ENCODE peak calls at places on chromosome X, in seven cellular contexts. One of them, this sample, is unnamed.

GRCh38 chrX:116317409-116317808 is 119.0 kb upstream of the SLC6A14 start:
- DNase-seq in SK-N-SH: no peak
- DNase-seq in K562: no peak
- DNase-seq in A549: no peak
- DNase-seq in H1: no peak
- DNase-seq in GM12878: no peak
- DNase-seq in HepG2: no peak
- DNase-seq in this sample: no peak

GRCh38 chrX:39720945-39721344 is 376.8 kb downstream of the BCOR start:
- DNase-seq in SK-N-SH: no peak
- DNase-seq in K562: no peak
- DNase-seq in A549: no peak
- DNase-seq in H1: no peak
- DNase-seq in GM12878: no peak
- DNase-seq in HepG2: no peak
- DNase-seq in this sample: no peak

GRCh38 chrX:107716816-107717700 is 58.5 kb downstream of the TSC22D3 start:
- DNase-seq in SK-N-SH: peak
- DNase-seq in K562: no peak
- DNase-seq in A549: peak
- DNase-seq in H1: no peak
- DNase-seq in GM12878: peak
- DNase-seq in HepG2: no peak
- DNase-seq in this sample: peak

GRCh38 chrX:130393451-130394074 is 8.1 kb upstream of the GPR119 start:
- DNase-seq in SK-N-SH: peak
- DNase-seq in K562: no peak
- DNase-seq in A549: peak
- DNase-seq in H1: peak
- DNase-seq in GM12878: no peak
- DNase-seq in HepG2: peak
- DNase-seq in this sample: peak

GRCh38 chrX:54785901-54786300 is 12.2 kb downstream of the ITIH6 start:
- DNase-seq in SK-N-SH: no peak
- DNase-seq in K562: no peak
- DNase-seq in A549: peak
- DNase-seq in H1: no peak
- DNase-seq in GM12878: no peak
- DNase-seq in HepG2: peak
- DNase-seq in this sample: no peak

GRCh38 chrX:30935985-30936384 is 46.9 kb upstream of the TAB3 start:
- DNase-seq in SK-N-SH: peak
- DNase-seq in K562: peak
- DNase-seq in A549: peak
- DNase-seq in H1: no peak
- DNase-seq in GM12878: no peak
- DNase-seq in HepG2: peak
- DNase-seq in this sample: peak

GRCh38 chrX:119190736-119191282 is 45.3 kb upstream of the PGRMC1 start:
- DNase-seq in SK-N-SH: no peak
- DNase-seq in K562: no peak
- DNase-seq in A549: peak
- DNase-seq in H1: no peak
- DNase-seq in GM12878: no peak
- DNase-seq in HepG2: no peak
- DNase-seq in this sample: peak

GRCh38 chrX:54721424-54721823 is 76.6 kb downstream of the ITIH6 start:
- DNase-seq in SK-N-SH: no peak
- DNase-seq in K562: no peak
- DNase-seq in A549: peak
- DNase-seq in H1: no peak
- DNase-seq in GM12878: no peak
- DNase-seq in HepG2: no peak
- DNase-seq in this sample: no peak

GRCh38 chrX:70168238-70169188 is 8.8 kb upstream of the DGAT2L6 start:
- DNase-seq in SK-N-SH: no peak
- DNase-seq in K562: peak
- DNase-seq in A549: peak
- DNase-seq in H1: peak
- DNase-seq in GM12878: no peak
- DNase-seq in HepG2: peak
- DNase-seq in this sample: peak

GRCh38 chrX:25717122-25717521 is 421.0 kb upstream of the MAGEB18 start:
- DNase-seq in SK-N-SH: no peak
- DNase-seq in K562: no peak
- DNase-seq in A549: no peak
- DNase-seq in H1: no peak
- DNase-seq in GM12878: no peak
- DNase-seq in HepG2: no peak
- DNase-seq in this sample: no peak

GRCh38 chrX:25726539-25726938 is 411.6 kb upstream of the MAGEB18 start:
- DNase-seq in SK-N-SH: no peak
- DNase-seq in K562: no peak
- DNase-seq in A549: no peak
- DNase-seq in H1: no peak
- DNase-seq in GM12878: no peak
- DNase-seq in HepG2: no peak
- DNase-seq in this sample: no peak

GRCh38 chrX:25721564-25721963 is 416.6 kb upstream of the MAGEB18 start:
- DNase-seq in SK-N-SH: no peak
- DNase-seq in K562: no peak
- DNase-seq in A549: peak
- DNase-seq in H1: no peak
- DNase-seq in GM12878: no peak
- DNase-seq in HepG2: peak
- DNase-seq in this sample: no peak
- TF ChIP-seq RFX5 in SK-N-SH: no peak
- TF ChIP-seq RFX5 in K562: no peak
- TF ChIP-seq RFX5 in A549: no peak
- TF ChIP-seq RFX5 in H1: no peak
- TF ChIP-seq RFX5 in GM12878: no peak
- TF ChIP-seq RFX5 in HepG2: no peak
- TF ChIP-seq RFX5 in this sample: no peak

GRCh38 chrX:1395646-1396216 is 3.8 kb upstream of the SLC25A6 start:
- DNase-seq in SK-N-SH: no peak
- DNase-seq in K562: no peak
- DNase-seq in A549: no peak
- DNase-seq in H1: no peak
- DNase-seq in GM12878: no peak
- DNase-seq in HepG2: no peak
- DNase-seq in this sample: no peak

GRCh38 chrX:1392376-1393130 is 640 bp upstream of the SLC25A6 start:
- DNase-seq in SK-N-SH: peak
- DNase-seq in K562: peak
- DNase-seq in A549: peak
- DNase-seq in H1: no peak
- DNase-seq in GM12878: no peak
- DNase-seq in HepG2: no peak
- DNase-seq in this sample: peak

GRCh38 chrX:1393871-1394615 is 2.1 kb upstream of the SLC25A6 start:
- DNase-seq in SK-N-SH: no peak
- DNase-seq in K562: no peak
- DNase-seq in A549: no peak
- DNase-seq in H1: no peak
- DNase-seq in GM12878: no peak
- DNase-seq in HepG2: no peak
- DNase-seq in this sample: no peak

GRCh38 chrX:1397001-1397400 is 5.1 kb upstream of the SLC25A6 start:
- DNase-seq in SK-N-SH: no peak
- DNase-seq in K562: no peak
- DNase-seq in A549: no peak
- DNase-seq in H1: no peak
- DNase-seq in GM12878: no peak
- DNase-seq in HepG2: no peak
- DNase-seq in this sample: no peak

GRCh38 chrX:1394731-1395501 is 3.0 kb upstream of the SLC25A6 start:
- DNase-seq in SK-N-SH: no peak
- DNase-seq in K562: no peak
- DNase-seq in A549: no peak
- DNase-seq in H1: no peak
- DNase-seq in GM12878: no peak
- DNase-seq in HepG2: no peak
- DNase-seq in this sample: no peak
- TF ChIP-seq RFX5 in SK-N-SH: no peak
- TF ChIP-seq RFX5 in K562: no peak
- TF ChIP-seq RFX5 in A549: no peak
- TF ChIP-seq RFX5 in H1: no peak
- TF ChIP-seq RFX5 in GM12878: no peak
- TF ChIP-seq RFX5 in HepG2: no peak
- TF ChIP-seq RFX5 in this sample: no peak

DNA sequence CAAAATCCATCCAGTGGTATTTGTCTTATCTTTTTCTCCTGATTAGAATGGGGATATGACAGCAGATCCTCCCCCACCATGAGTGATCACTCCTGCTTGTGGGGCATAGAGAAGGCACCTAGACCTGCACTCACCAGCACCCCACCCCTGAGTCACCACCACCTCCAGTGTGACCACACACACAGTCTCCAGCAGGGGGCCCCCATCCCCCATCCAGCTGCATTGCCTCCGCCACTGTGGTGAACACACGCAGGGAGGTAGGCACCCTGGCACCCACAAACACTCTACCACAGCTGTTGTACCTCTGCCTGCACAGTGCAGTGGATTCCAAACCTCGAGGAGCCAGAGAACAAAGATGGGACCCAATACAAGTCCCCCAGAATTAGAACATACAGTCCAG is 9.0 kb upstream of the MAGEA8 start:
- DNase-seq in SK-N-SH: peak
- DNase-seq in K562: peak
- DNase-seq in A549: peak
- DNase-seq in H1: no peak
- DNase-seq in GM12878: peak
- DNase-seq in HepG2: peak
- DNase-seq in this sample: no peak
- TF ChIP-seq RFX5 in SK-N-SH: no peak
- TF ChIP-seq RFX5 in K562: no peak
- TF ChIP-seq RFX5 in A549: no peak
- TF ChIP-seq RFX5 in H1: no peak
- TF ChIP-seq RFX5 in GM12878: no peak
- TF ChIP-seq RFX5 in HepG2: no peak
- TF ChIP-seq RFX5 in this sample: no peak

GRCh38 chrX:9492901-9493300 is 28.0 kb downstream of the TBL1X start:
- DNase-seq in SK-N-SH: no peak
- DNase-seq in K562: no peak
- DNase-seq in A549: no peak
- DNase-seq in H1: no peak
- DNase-seq in GM12878: no peak
- DNase-seq in HepG2: no peak
- DNase-seq in this sample: peak
- TF ChIP-seq RFX5 in SK-N-SH: no peak
- TF ChIP-seq RFX5 in K562: no peak
- TF ChIP-seq RFX5 in A549: no peak
- TF ChIP-seq RFX5 in H1: no peak
- TF ChIP-seq RFX5 in GM12878: no peak
- TF ChIP-seq RFX5 in HepG2: no peak
- TF ChIP-seq RFX5 in this sample: no peak

GRCh38 chrX:72203421-72203820 is 21.9 kb downstream of the PIN4 start:
- DNase-seq in SK-N-SH: no peak
- DNase-seq in K562: no peak
- DNase-seq in A549: no peak
- DNase-seq in H1: no peak
- DNase-seq in GM12878: no peak
- DNase-seq in HepG2: no peak
- DNase-seq in this sample: no peak

GRCh38 chrX:72202792-72203401 is 21.3 kb downstream of the PIN4 start:
- DNase-seq in SK-N-SH: no peak
- DNase-seq in K562: no peak
- DNase-seq in A549: no peak
- DNase-seq in H1: no peak
- DNase-seq in GM12878: no peak
- DNase-seq in HepG2: no peak
- DNase-seq in this sample: no peak

DNA sequence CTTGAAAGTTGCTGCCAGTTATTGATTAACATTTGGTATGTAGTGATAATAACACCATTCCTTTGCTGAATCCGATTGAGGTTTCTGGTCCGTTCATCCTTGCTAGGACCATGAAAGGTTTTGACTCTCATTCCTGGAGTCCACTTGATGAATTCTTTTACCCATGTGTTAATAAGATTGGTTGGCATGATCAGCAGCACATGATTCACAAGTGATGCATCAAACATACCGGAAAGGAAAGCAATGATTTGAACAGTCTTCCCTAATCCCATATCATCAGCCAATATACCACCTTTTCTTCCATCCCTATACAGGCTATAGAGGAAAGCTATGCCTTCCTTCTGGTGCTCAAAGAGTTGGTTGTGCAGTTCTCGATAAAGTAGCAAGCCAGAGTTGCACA is 26.6 kb downstream of the PIN4 start:
- DNase-seq in SK-N-SH: no peak
- DNase-seq in K562: no peak
- DNase-seq in A549: no peak
- DNase-seq in H1: no peak
- DNase-seq in GM12878: no peak
- DNase-seq in HepG2: no peak
- DNase-seq in this sample: peak
- TF ChIP-seq RFX5 in SK-N-SH: no peak
- TF ChIP-seq RFX5 in K562: no peak
- TF ChIP-seq RFX5 in A549: no peak
- TF ChIP-seq RFX5 in H1: no peak
- TF ChIP-seq RFX5 in GM12878: no peak
- TF ChIP-seq RFX5 in HepG2: no peak
- TF ChIP-seq RFX5 in this sample: no peak

DNA sequence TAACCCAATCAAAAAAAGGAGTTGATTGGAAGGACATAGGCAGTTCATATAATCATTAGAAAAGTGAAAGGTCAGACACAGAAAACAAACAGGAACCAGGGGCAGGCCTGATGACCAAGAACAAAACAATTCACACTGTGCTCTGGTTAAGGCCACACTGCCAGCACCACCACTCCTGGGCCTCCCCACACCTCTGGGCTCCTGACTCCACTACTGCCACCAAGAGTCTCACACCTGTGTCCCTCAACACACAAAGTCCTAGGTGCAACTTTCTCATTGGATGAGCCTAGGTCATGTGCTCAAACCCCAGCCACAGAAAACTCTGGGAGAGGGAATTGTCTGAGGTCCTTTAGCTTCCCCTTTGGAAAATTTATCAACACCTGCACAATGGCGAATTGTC is 11.1 kb upstream of the FAM9C start:
- DNase-seq in SK-N-SH: no peak
- DNase-seq in K562: no peak
- DNase-seq in A549: no peak
- DNase-seq in H1: no peak
- DNase-seq in GM12878: no peak
- DNase-seq in HepG2: no peak
- DNase-seq in this sample: no peak
- TF ChIP-seq RFX5 in SK-N-SH: no peak
- TF ChIP-seq RFX5 in K562: no peak
- TF ChIP-seq RFX5 in A549: no peak
- TF ChIP-seq RFX5 in H1: no peak
- TF ChIP-seq RFX5 in GM12878: no peak
- TF ChIP-seq RFX5 in HepG2: no peak
- TF ChIP-seq RFX5 in this sample: no peak

GRCh38 chrX:1178580-1179057 is 33.8 kb downstream of the CRLF2 start:
- DNase-seq in SK-N-SH: no peak
- DNase-seq in K562: no peak
- DNase-seq in A549: peak
- DNase-seq in H1: no peak
- DNase-seq in GM12878: no peak
- DNase-seq in HepG2: no peak
- DNase-seq in this sample: no peak
- TF ChIP-seq RFX5 in SK-N-SH: no peak
- TF ChIP-seq RFX5 in K562: no peak
- TF ChIP-seq RFX5 in A549: no peak
- TF ChIP-seq RFX5 in H1: no peak
- TF ChIP-seq RFX5 in GM12878: no peak
- TF ChIP-seq RFX5 in HepG2: no peak
- TF ChIP-seq RFX5 in this sample: no peak